ENCODE peak calls at places on chromosomes 11 and 22, in ten cellular contexts. R is uterus; A is colonic mucosa; Y is stimulated activated CD8-positive, alpha-beta memory T cell treated with anti-CD3 and anti-CD28 coated beads, Interleukin-7, amount 100 ng/mL, for 4 hours; S is Daoy; K is GM23248; U is head of caudate nucleus; B is chondrocyte; N is progenitor cell of endocrine pancreas; T is cardiac septum. D is an unnamed sample.

GRCh38 chr22:22458387-22458786 is 50.2 kb downstream of the ZNF280B start:
- DNase-seq in R (no peak), A (no peak), Y (no peak), S (no peak), K (no peak), U (no peak), B (no peak), N (no peak), T (no peak), D (no peak)

GRCh38 chr11:69828971-69829344 is 9.7 kb upstream of the FGF3 start:
- DNase-seq in R (no peak), A (peak; percentile 65), Y (no peak), S (no peak), K (no peak), U (no peak), B (no peak), N (no peak), T (no peak), D (no peak)

GRCh38 chr11:35390737-35391682 is 28.3 kb downstream of the SLC1A2 start:
- DNase-seq in R (no peak), A (peak; percentile 59), Y (no peak), S (peak; percentile 58), K (peak; percentile 89), U (no peak), B (no peak), N (no peak), T (no peak), D (no peak)

GRCh38 chr11:35135222-35135621 is 3.7 kb upstream of the CD44 start:
- DNase-seq in R (no peak), A (no peak), Y (no peak), S (peak; percentile 74), K (peak; percentile 15), U (no peak), B (no peak), N (no peak), T (no peak), D (no peak)

GRCh38 chr11:80815752-80816453 is 1375.1 kb upstream of the TENM4 start:
- DNase-seq in R (no peak), A (no peak), Y (no peak), S (no peak), K (no peak), U (no peak), B (no peak), N (no peak), T (no peak), D (no peak)

GRCh38 chr22:20985720-20986119 is 3.6 kb downstream of the LZTR1 start:
- DNase-seq in R (no peak), A (no peak), Y (no peak), S (no peak), K (no peak), U (no peak), B (no peak), N (no peak), T (no peak), D (no peak)

GRCh38 chr11:59197990-59198389 is 14.7 kb downstream of the MPEG1 start:
- DNase-seq in R (peak; percentile 50), A (no peak), Y (no peak), S (peak; percentile 61), K (peak; percentile 64), U (peak; percentile 81), B (no peak), N (no peak), T (no peak), D (peak; percentile 88)

GRCh38 chr11:2390871-2391662 is 9.5 kb upstream of the TSSC4 start:
- DNase-seq in R (peak; percentile 93), A (no peak), Y (no peak), S (peak; percentile 69), K (peak; percentile 87), U (peak; percentile 83), B (no peak), N (no peak), T (no peak), D (no peak)

GRCh38 chr11:92153542-92153941 is 71.1 kb upstream of the FAT3 start:
- DNase-seq in R (no peak), A (no peak), Y (no peak), S (no peak), K (no peak), U (no peak), B (no peak), N (no peak), T (no peak), D (no peak)

GRCh38 chr11:61377461-61378160 is 14.8 kb upstream of the TMEM216 start:
- DNase-seq in R (no peak), A (no peak), Y (no peak), S (peak; percentile 21), K (peak; percentile 80), U (no peak), B (no peak), N (no peak), T (no peak), D (no peak)

GRCh38 chr11:13487661-13488030 is 8.2 kb downstream of the PTH start:
- DNase-seq in R (no peak), A (peak; percentile 37), Y (no peak), S (peak; percentile 49), K (peak; percentile 49), U (no peak), B (no peak), N (no peak), T (no peak), D (no peak)

GRCh38 chr11:60700689-60701508 is 1.5 kb downstream of the MS4A8 start:
- DNase-seq in R (no peak), A (peak; percentile 63), Y (no peak), S (peak; percentile 28), K (peak; percentile 17), U (no peak), B (no peak), N (peak; percentile 20), T (no peak), D (no peak)

GRCh38 chr11:123707606-123708205 is 33.8 kb downstream of the ZNF202 start:
- DNase-seq in R (peak; percentile 38), A (peak; percentile 57), Y (peak; percentile 21), S (peak; percentile 66), K (peak; percentile 81), U (peak; percentile 68), B (no peak), N (peak; percentile 38), T (no peak), D (no peak)

GRCh38 chr11:133230446-133230845 is 301.9 kb downstream of the OPCML start:
- DNase-seq in R (no peak), A (no peak), Y (no peak), S (peak; percentile 33), K (no peak), U (no peak), B (no peak), N (no peak), T (no peak), D (no peak)

GRCh38 chr11:64723117-64723906 is at the start of gene NRXN2:
- DNase-seq in R (peak; percentile 76), A (peak; percentile 81), Y (peak; percentile 80), S (peak; percentile 89), K (peak; percentile 93), U (peak; percentile 96), B (peak; percentile 95), N (peak; percentile 68), T (peak; percentile 95), D (peak; percentile 78)

GRCh38 chr11:35246725-35247124 is 107.8 kb downstream of the CD44 start:
- DNase-seq in R (peak; percentile 84), A (no peak), Y (no peak), S (no peak), K (peak; percentile 92), U (no peak), B (no peak), N (no peak), T (no peak), D (no peak)

GRCh38 chr11:17703951-17704350 is 15.4 kb upstream of the MYOD1 start:
- DNase-seq in R (no peak), A (no peak), Y (no peak), S (peak; percentile 13), K (peak; percentile 32), U (no peak), B (no peak), N (no peak), T (no peak), D (no peak)

GRCh38 chr11:102116453-102117205 is 6.4 kb downstream of the YAP1 start:
- DNase-seq in R (no peak), A (no peak), Y (no peak), S (no peak), K (peak; percentile 29), U (no peak), B (no peak), N (no peak), T (no peak), D (no peak)

GRCh38 chr22:20146777-20147176 is 4.1 kb downstream of the CCDC188 start:
- DNase-seq in R (no peak), A (no peak), Y (no peak), S (no peak), K (no peak), U (no peak), B (no peak), N (no peak), T (no peak), D (no peak)

GRCh38 chr11:121534131-121535093 is 81.6 kb upstream of the SORL1-AS1 start:
- DNase-seq in R (no peak), A (no peak), Y (no peak), S (no peak), K (peak; percentile 75), U (peak; percentile 27), B (no peak), N (no peak), T (no peak), D (no peak)

GRCh38 chr11:59918987-59919589 is 19.1 kb upstream of the OOSP1 start:
- DNase-seq in R (no peak), A (peak; percentile 56), Y (no peak), S (peak; percentile 49), K (peak; percentile 85), U (no peak), B (no peak), N (no peak), T (no peak), D (no peak)

D was measured in coronary artery.